ENCODE peak calls at places on chromosomes 12 and 14, in eight cellular contexts. I is stimulated activated effector memory CD8-positive, alpha-beta T cell treated with anti-CD3 and anti-CD28 coated beads, Interleukin-12 subunit alpha, Interleukin-12 subunit beta, amount 100 ng/mL, for 72 hours; C is EH; Y is type B pancreatic cell; F is EL; N is HCT116; H is SHP77; V is caudate nucleus. T is an unnamed sample.

GRCh38 chr14:100669468-100669867 is 57.2 kb upstream of the DLK1 start:
- DNase-seq in I (no peak), C (no peak), Y (no peak), F (no peak), N (no peak), H (no peak), V (no peak), T (no peak)

GRCh38 chr12:52221912-52222457 is 11.1 kb upstream of the KRT7 start:
- DNase-seq in I (peak; percentile 53), C (peak; percentile 50), Y (no peak), F (peak; percentile 62), N (peak; percentile 67), H (peak; percentile 53), V (peak; percentile 64), T (peak; percentile 59)

GRCh38 chr14:102344084-102344483 is 18.6 kb downstream of the CINP start:
- DNase-seq in I (no peak), C (no peak), Y (no peak), F (no peak), N (no peak), H (no peak), V (no peak), T (no peak)

GRCh38 chr14:32514236-32514635 is 185.1 kb downstream of the AKAP6 start:
- DNase-seq in I (no peak), C (peak; percentile 38), Y (no peak), F (no peak), N (no peak), H (no peak), V (no peak), T (no peak)

GRCh38 chr14:28946267-28946666 is 179.7 kb downstream of the FOXG1 start:
- DNase-seq in I (no peak), C (no peak), Y (no peak), F (no peak), N (no peak), H (no peak), V (no peak), T (no peak)

GRCh38 chr12:28872654-28873268 is 276.3 kb upstream of the FAR2 start:
- DNase-seq in I (peak; percentile 5), C (peak; percentile 64), Y (no peak), F (peak; percentile 47), N (peak; percentile 46), H (peak; percentile 55), V (no peak), T (peak; percentile 20)

GRCh38 chr12:57000393-57000792 is 6.0 kb downstream of the ZBTB39 start:
- DNase-seq in I (no peak), C (peak; percentile 25), Y (no peak), F (no peak), N (no peak), H (no peak), V (no peak), T (no peak)

GRCh38 chr12:93106910-93107309 is 177.8 kb upstream of the EEA1 start:
- DNase-seq in I (no peak), C (no peak), Y (no peak), F (no peak), N (no peak), H (no peak), V (no peak), T (no peak)

GRCh38 chr14:73258076-73258475 is 20.8 kb downstream of the PAPLN start:
- DNase-seq in I (no peak), C (no peak), Y (no peak), F (no peak), N (no peak), H (no peak), V (no peak), T (no peak)

GRCh38 chr12:116515674-116516073 is 43.5 kb upstream of the MAP1LC3B2 start:
- DNase-seq in I (no peak), C (no peak), Y (no peak), F (no peak), N (no peak), H (no peak), V (no peak), T (no peak)

GRCh38 chr12:42892702-42893101 is 303.2 kb upstream of the PRICKLE1 start:
- DNase-seq in I (no peak), C (no peak), Y (no peak), F (no peak), N (no peak), H (no peak), V (no peak), T (no peak)

GRCh38 chr12:74752196-74752595 is 214.6 kb downstream of the ATXN7L3B start:
- DNase-seq in I (no peak), C (no peak), Y (no peak), F (no peak), N (no peak), H (no peak), V (no peak), T (no peak)

GRCh38 chr12:117140397-117141096 is 41.3 kb upstream of the TESC start:
- DNase-seq in I (no peak), C (peak; percentile 6), Y (no peak), F (no peak), N (no peak), H (no peak), V (no peak), T (no peak)

GRCh38 chr12:94813314-94813713 is 163.0 kb upstream of the TMCC3 start:
- DNase-seq in I (no peak), C (no peak), Y (no peak), F (no peak), N (no peak), H (peak; percentile 7), V (no peak), T (no peak)

GRCh38 chr14:100417466-100417865 is 94.3 kb downstream of the SLC25A47 start:
- DNase-seq in I (no peak), C (peak; percentile 94), Y (no peak), F (peak; percentile 93), N (peak; percentile 63), H (peak; percentile 82), V (no peak), T (no peak)

GRCh38 chr12:112473056-112473455 is 54.3 kb downstream of the PTPN11 start:
- DNase-seq in I (no peak), C (no peak), Y (no peak), F (no peak), N (no peak), H (no peak), V (no peak), T (no peak)

GRCh38 chr12:76568130-76568529 is 8.6 kb upstream of the OSBPL8 start:
- DNase-seq in I (no peak), C (no peak), Y (no peak), F (no peak), N (no peak), H (no peak), V (no peak), T (no peak)

GRCh38 chr12:100716949-100717732 is 77.4 kb upstream of the ANO4 start:
- DNase-seq in I (no peak), C (peak; percentile 55), Y (peak; percentile 69), F (peak; percentile 52), N (no peak), H (no peak), V (no peak), T (no peak)

GRCh38 chr12:85698937-85699336 is 137.3 kb downstream of the RASSF9 start:
- DNase-seq in I (no peak), C (no peak), Y (no peak), F (no peak), N (no peak), H (no peak), V (no peak), T (no peak)

GRCh38 chr14:101506921-101507300 is 54.4 kb upstream of the DIO3 start:
- DNase-seq in I (no peak), C (no peak), Y (no peak), F (no peak), N (no peak), H (no peak), V (no peak), T (no peak)

GRCh38 chr14:74064883-74065282 is 19.4 kb downstream of the ALDH6A1 start:
- DNase-seq in I (no peak), C (peak; percentile 17), Y (no peak), F (peak; percentile 50), N (no peak), H (no peak), V (no peak), T (no peak)

GRCh38 chr14:33911046-33911445 is 39.8 kb downstream of the EGLN3 start:
- DNase-seq in I (no peak), C (no peak), Y (no peak), F (no peak), N (no peak), H (no peak), V (no peak), T (no peak)

GRCh38 chr14:63933701-63934100 is 80.9 kb downstream of the SYNE2 start:
- DNase-seq in I (no peak), C (no peak), Y (no peak), F (no peak), N (no peak), H (no peak), V (no peak), T (no peak)

GRCh38 chr12:27709212-27709931 is 1.3 kb upstream of the MRPS35 start:
- DNase-seq in I (no peak), C (no peak), Y (no peak), F (no peak), N (no peak), H (no peak), V (no peak), T (no peak)

GRCh38 chr12:100404769-100405407 is 48.0 kb downstream of the SLC17A8 start:
- DNase-seq in I (peak; percentile 8), C (peak; percentile 48), Y (no peak), F (peak; percentile 59), N (peak; percentile 84), H (peak; percentile 80), V (no peak), T (no peak)

GRCh38 chr12:84136862-84137367 is 775.7 kb downstream of the SLC6A15 start:
- DNase-seq in I (no peak), C (peak; percentile 67), Y (no peak), F (peak; percentile 69), N (no peak), H (no peak), V (no peak), T (no peak)

GRCh38 chr14:21268612-21269251 is 510 bp downstream of the HNRNPC start:
- DNase-seq in I (no peak), C (peak; percentile 71), Y (no peak), F (peak; percentile 57), N (peak; percentile 24), H (peak; percentile 54), V (no peak), T (peak; percentile 11)

GRCh38 chr14:105015905-105016304 is 5.0 kb downstream of the CDCA4 start:
- DNase-seq in I (no peak), C (no peak), Y (no peak), F (no peak), N (no peak), H (no peak), V (no peak), T (no peak)